ENCODE peak calls at places on chromosomes 5 and 9, in four cellular contexts. One of them, this sample, is unnamed.

GRCh38 chr9:3385871-3386270 is 139.9 kb downstream of the RFX3 start:
- DNase-seq in mammary epithelial cell: no peak
- DNase-seq in hepatocyte: no peak
- DNase-seq in transverse colon: no peak
- DNase-seq in this sample: no peak

GRCh38 chr9:131578778-131579504 is 33.6 kb downstream of the PRRT1B start:
- DNase-seq in mammary epithelial cell: no peak
- DNase-seq in transverse colon: peak
- DNase-seq in hepatocyte: no peak
- DNase-seq in this sample: peak

GRCh38 chr9:100774326-100774725 is 196.4 kb downstream of the CAVIN4 start:
- DNase-seq in hepatocyte: no peak
- DNase-seq in mammary epithelial cell: no peak
- DNase-seq in transverse colon: no peak
- DNase-seq in this sample: no peak

GRCh38 chr9:117744390-117744789 is 40.2 kb downstream of the TLR4 start:
- DNase-seq in hepatocyte: no peak
- DNase-seq in transverse colon: no peak
- DNase-seq in mammary epithelial cell: no peak
- DNase-seq in this sample: no peak

GRCh38 chr5:81207009-81207408 is 26.1 kb upstream of the CKMT2 start:
- DNase-seq in mammary epithelial cell: no peak
- DNase-seq in hepatocyte: peak
- DNase-seq in transverse colon: no peak
- DNase-seq in this sample: no peak

GRCh38 chr9:110950041-110950645 is 88.1 kb downstream of the LPAR1 start:
- DNase-seq in mammary epithelial cell: no peak
- DNase-seq in transverse colon: no peak
- DNase-seq in hepatocyte: no peak
- DNase-seq in this sample: no peak

GRCh38 chr5:172868924-172869565 is 35.0 kb downstream of the ERGIC1 start:
- DNase-seq in transverse colon: peak
- DNase-seq in mammary epithelial cell: peak
- DNase-seq in hepatocyte: no peak
- DNase-seq in this sample: no peak

GRCh38 chr9:127913682-127914081 is 3.2 kb downstream of the ST6GALNAC4 start:
- DNase-seq in transverse colon: peak
- DNase-seq in mammary epithelial cell: no peak
- DNase-seq in hepatocyte: no peak
- DNase-seq in this sample: no peak

GRCh38 chr9:15352301-15352700 is 45.3 kb upstream of the TTC39B start:
- DNase-seq in hepatocyte: no peak
- DNase-seq in mammary epithelial cell: no peak
- DNase-seq in transverse colon: no peak
- DNase-seq in this sample: no peak

GRCh38 chr5:33612386-33612785 is 171.6 kb downstream of the TARS1 start:
- DNase-seq in transverse colon: no peak
- DNase-seq in hepatocyte: no peak
- DNase-seq in mammary epithelial cell: peak
- DNase-seq in this sample: no peak

GRCh38 chr5:141857226-141857625 is 21.0 kb downstream of the PCDH1 start:
- DNase-seq in transverse colon: no peak
- DNase-seq in hepatocyte: no peak
- DNase-seq in mammary epithelial cell: no peak
- DNase-seq in this sample: no peak

GRCh38 chr5:9829621-9830020 is 199.5 kb upstream of the TAS2R1 start:
- DNase-seq in transverse colon: no peak
- DNase-seq in hepatocyte: no peak
- DNase-seq in mammary epithelial cell: no peak
- DNase-seq in this sample: no peak

GRCh38 chr5:175443514-175444059 is 395 bp downstream of the DRD1 start:
- DNase-seq in hepatocyte: no peak
- DNase-seq in mammary epithelial cell: no peak
- DNase-seq in transverse colon: no peak
- DNase-seq in this sample: no peak

GRCh38 chr5:175444905-175445456 is 999 bp upstream of the DRD1 start:
- DNase-seq in hepatocyte: no peak
- DNase-seq in transverse colon: no peak
- DNase-seq in mammary epithelial cell: no peak
- DNase-seq in this sample: no peak

GRCh38 chr5:175447571-175447970 is 3.6 kb upstream of the DRD1 start:
- DNase-seq in transverse colon: no peak
- DNase-seq in hepatocyte: no peak
- DNase-seq in mammary epithelial cell: no peak
- DNase-seq in this sample: no peak

GRCh38 chr5:175448276-175448675 is 4.3 kb upstream of the DRD1 start:
- DNase-seq in transverse colon: no peak
- DNase-seq in hepatocyte: no peak
- DNase-seq in mammary epithelial cell: peak
- DNase-seq in this sample: no peak

DNA sequence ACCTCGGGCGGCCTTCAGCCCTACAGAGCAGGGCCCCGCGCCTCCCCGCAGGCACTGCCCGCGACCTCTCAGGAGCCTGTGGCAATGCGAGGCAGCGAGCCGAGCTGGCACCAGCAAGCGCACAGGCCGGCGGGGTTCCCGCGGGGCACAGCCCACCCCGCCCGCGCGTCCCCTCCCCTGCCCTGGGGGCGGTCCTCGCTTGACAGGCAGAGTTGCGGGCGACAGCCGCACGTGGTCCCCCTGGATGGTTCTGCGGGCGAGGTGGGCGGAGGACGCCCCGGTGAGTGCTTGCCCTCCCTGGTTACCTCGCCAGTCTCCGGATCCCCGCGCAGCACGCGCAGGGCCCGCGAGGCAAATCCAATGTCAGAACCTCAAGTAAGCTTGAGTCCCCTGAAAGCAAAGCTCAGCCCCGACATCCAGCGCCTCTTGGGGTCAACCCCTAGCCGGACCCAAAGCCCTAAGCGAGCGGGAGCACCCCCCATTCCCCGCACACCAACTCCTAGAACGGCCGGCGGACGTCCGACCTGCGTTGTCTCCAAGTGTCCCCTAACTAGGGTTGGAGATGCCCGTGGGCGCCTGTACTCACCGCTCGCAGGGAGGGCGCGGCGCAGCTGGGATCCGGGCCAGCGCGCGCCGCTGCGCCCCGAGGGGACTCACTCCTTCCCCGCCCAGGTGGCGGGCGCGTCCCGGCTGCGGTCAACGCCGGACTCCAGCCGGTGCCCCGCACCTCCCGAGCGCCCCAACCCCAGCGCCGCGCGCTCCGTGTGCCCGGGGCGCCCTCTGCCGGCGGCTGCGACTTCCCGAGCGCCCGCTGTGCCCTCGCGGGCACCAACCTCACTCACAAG is at the start of gene DRD1:
- DNase-seq in transverse colon: peak
- DNase-seq in hepatocyte: peak
- DNase-seq in mammary epithelial cell: peak
- DNase-seq in this sample: peak
- TF ChIP-seq CTCF in transverse colon: peak
- TF ChIP-seq CTCF in hepatocyte: peak
- TF ChIP-seq CTCF in mammary epithelial cell: peak
- TF ChIP-seq CTCF in this sample: peak

GRCh38 chr9:121718501-121718900 is 67.1 kb downstream of the DAB2IP start:
- DNase-seq in transverse colon: no peak
- DNase-seq in hepatocyte: no peak
- DNase-seq in mammary epithelial cell: peak
- DNase-seq in this sample: no peak

GRCh38 chr9:121717141-121717749 is 65.8 kb downstream of the DAB2IP start:
- DNase-seq in hepatocyte: no peak
- DNase-seq in mammary epithelial cell: peak
- DNase-seq in transverse colon: no peak
- DNase-seq in this sample: no peak

GRCh38 chr9:121720992-121721350 is 69.5 kb downstream of the DAB2IP start:
- DNase-seq in hepatocyte: no peak
- DNase-seq in mammary epithelial cell: peak
- DNase-seq in transverse colon: no peak
- DNase-seq in this sample: no peak

GRCh38 chr9:121720311-121720991 is 69.0 kb downstream of the DAB2IP start:
- DNase-seq in transverse colon: peak
- DNase-seq in hepatocyte: no peak
- DNase-seq in mammary epithelial cell: peak
- DNase-seq in this sample: no peak

DNA sequence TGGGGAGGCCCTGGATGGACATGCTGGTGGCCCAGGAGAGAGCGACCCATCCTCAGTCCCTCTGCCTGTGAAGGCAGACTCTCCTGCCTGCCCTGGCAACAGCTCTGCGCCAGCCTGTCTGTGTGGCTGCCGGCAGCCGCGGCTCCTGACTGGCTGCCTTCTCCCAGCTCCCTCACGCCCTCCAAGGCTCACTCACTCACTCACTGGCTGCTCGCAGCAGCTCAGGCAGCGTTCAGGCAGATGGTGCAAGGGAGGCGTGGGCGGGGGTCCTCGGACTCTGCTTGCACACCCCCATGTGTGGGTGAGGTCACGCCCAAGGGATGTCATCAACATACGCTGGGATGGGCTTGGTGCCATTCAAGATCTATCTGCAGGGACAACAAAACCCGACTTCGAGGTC is 66.6 kb downstream of the DAB2IP start:
- DNase-seq in mammary epithelial cell: peak
- DNase-seq in transverse colon: no peak
- DNase-seq in hepatocyte: no peak
- DNase-seq in this sample: no peak
- H3K27ac ChIP-seq in mammary epithelial cell: peak
- H3K27ac ChIP-seq in transverse colon: no peak
- H3K27ac ChIP-seq in hepatocyte: no peak
- H3K27ac ChIP-seq in this sample: no peak

GRCh38 chr5:52007230-52007858 is 624.1 kb downstream of the ISL1 start:
- DNase-seq in mammary epithelial cell: peak
- DNase-seq in hepatocyte: peak
- DNase-seq in transverse colon: no peak
- DNase-seq in this sample: no peak
- TF ChIP-seq CTCF in mammary epithelial cell: peak
- TF ChIP-seq CTCF in hepatocyte: peak
- TF ChIP-seq CTCF in transverse colon: peak
- TF ChIP-seq CTCF in this sample: no peak

DNA sequence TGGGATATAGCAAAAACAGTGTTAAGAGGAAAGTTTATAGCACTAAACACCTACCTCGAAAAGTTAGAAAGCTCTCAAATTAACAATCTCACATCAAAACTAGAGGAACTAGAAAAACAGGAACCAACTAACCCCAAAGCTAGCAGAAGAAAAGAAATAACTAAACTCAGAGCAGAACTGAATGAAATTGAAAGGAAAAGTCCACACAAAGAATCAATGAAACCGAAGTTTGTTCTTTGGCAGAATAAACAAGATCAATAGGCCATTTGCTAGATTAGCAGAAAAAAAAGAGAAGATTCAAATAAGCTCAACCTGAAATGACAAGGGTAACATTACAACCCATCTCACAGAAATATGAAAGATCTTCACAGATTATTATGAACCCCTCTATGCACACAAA is 234.8 kb upstream of the ISL1 start:
- DNase-seq in transverse colon: no peak
- DNase-seq in mammary epithelial cell: no peak
- DNase-seq in hepatocyte: no peak
- DNase-seq in this sample: no peak
- H3K27ac ChIP-seq in transverse colon: no peak
- H3K27ac ChIP-seq in mammary epithelial cell: no peak
- H3K27ac ChIP-seq in hepatocyte: no peak
- H3K27ac ChIP-seq in this sample: no peak

DNA sequence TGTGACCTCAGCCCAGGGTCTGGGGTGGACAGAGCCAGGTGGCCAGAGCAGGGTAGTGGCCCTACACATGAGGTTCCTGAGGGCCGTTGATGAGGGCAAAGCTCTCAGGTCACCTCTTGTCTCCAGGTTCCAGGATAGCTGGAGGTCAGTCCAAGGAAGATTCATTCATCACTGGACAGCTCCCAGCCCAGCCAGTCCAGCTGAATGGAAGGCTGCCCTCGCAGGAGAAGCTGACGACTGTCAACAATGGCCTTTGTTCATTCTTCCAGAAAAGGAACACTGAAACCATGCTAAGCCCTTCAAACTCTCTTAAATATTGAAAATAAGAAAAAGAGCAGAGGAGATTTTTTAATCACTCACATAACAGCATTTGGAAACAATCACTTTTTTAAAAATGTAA is 169.7 kb upstream of the TBCA start:
- DNase-seq in hepatocyte: no peak
- DNase-seq in mammary epithelial cell: no peak
- DNase-seq in transverse colon: no peak
- DNase-seq in this sample: no peak
- TF ChIP-seq CTCF in hepatocyte: no peak
- TF ChIP-seq CTCF in mammary epithelial cell: no peak
- TF ChIP-seq CTCF in transverse colon: no peak
- TF ChIP-seq CTCF in this sample: no peak